ENCODE peak calls at places on chromosome 15, in ten cellular contexts. One of them, this sample, is unnamed.
A peak's percentile ranks its signal among the peaks of the same experiment; 100 is the strongest.

GRCh38 chr15:90402230-90402629 is 14.2 kb downstream of the IQGAP1 start:
- DNase-seq in suprapubic skin: no peak
- DNase-seq in RWPE2: peak; percentile 81
- DNase-seq in SK-N-SH: no peak
- DNase-seq in kidney epithelial cell: peak; percentile 63
- DNase-seq in transverse colon: no peak
- DNase-seq in testis: no peak
- DNase-seq in MM.1S: no peak
- DNase-seq in adipocyte: peak; percentile 92
- DNase-seq in heart left ventricle: no peak
- DNase-seq in this sample: peak; percentile 90

GRCh38 chr15:52121006-52121405 is 8.4 kb upstream of the BCL2L10 start:
- DNase-seq in SK-N-SH: no peak
- DNase-seq in transverse colon: no peak
- DNase-seq in RWPE2: no peak
- DNase-seq in suprapubic skin: no peak
- DNase-seq in testis: no peak
- DNase-seq in heart left ventricle: no peak
- DNase-seq in adipocyte: no peak
- DNase-seq in MM.1S: no peak
- DNase-seq in kidney epithelial cell: no peak
- DNase-seq in this sample: no peak

GRCh38 chr15:81085213-81085612 is 48.9 kb upstream of the CFAP161 start:
- DNase-seq in transverse colon: no peak
- DNase-seq in RWPE2: no peak
- DNase-seq in suprapubic skin: no peak
- DNase-seq in adipocyte: no peak
- DNase-seq in heart left ventricle: no peak
- DNase-seq in kidney epithelial cell: no peak
- DNase-seq in testis: no peak
- DNase-seq in MM.1S: no peak
- DNase-seq in SK-N-SH: no peak
- DNase-seq in this sample: no peak

GRCh38 chr15:43446344-43446743 is 46.6 kb downstream of the TP53BP1 start:
- DNase-seq in SK-N-SH: no peak
- DNase-seq in suprapubic skin: no peak
- DNase-seq in adipocyte: no peak
- DNase-seq in testis: no peak
- DNase-seq in transverse colon: no peak
- DNase-seq in RWPE2: no peak
- DNase-seq in heart left ventricle: no peak
- DNase-seq in MM.1S: no peak
- DNase-seq in kidney epithelial cell: no peak
- DNase-seq in this sample: no peak

GRCh38 chr15:52567886-52568568 is 803 bp downstream of the ARPP19 start:
- DNase-seq in MM.1S: peak; percentile 46
- DNase-seq in testis: peak; percentile 56
- DNase-seq in SK-N-SH: peak; percentile 33
- DNase-seq in adipocyte: no peak
- DNase-seq in kidney epithelial cell: no peak
- DNase-seq in RWPE2: peak; percentile 78
- DNase-seq in heart left ventricle: no peak
- DNase-seq in transverse colon: peak; percentile 61
- DNase-seq in suprapubic skin: no peak
- DNase-seq in this sample: no peak

GRCh38 chr15:68821898-68822380 is 1.2 kb upstream of the ANP32A start:
- DNase-seq in SK-N-SH: no peak
- DNase-seq in RWPE2: no peak
- DNase-seq in testis: peak; percentile 51
- DNase-seq in heart left ventricle: no peak
- DNase-seq in suprapubic skin: no peak
- DNase-seq in MM.1S: no peak
- DNase-seq in kidney epithelial cell: no peak
- DNase-seq in adipocyte: peak; percentile 58
- DNase-seq in transverse colon: no peak
- DNase-seq in this sample: no peak

GRCh38 chr15:50880651-50881114 is 27.8 kb upstream of the AP4E1 start:
- DNase-seq in SK-N-SH: no peak
- DNase-seq in suprapubic skin: no peak
- DNase-seq in adipocyte: peak; percentile 81
- DNase-seq in heart left ventricle: no peak
- DNase-seq in RWPE2: no peak
- DNase-seq in transverse colon: no peak
- DNase-seq in kidney epithelial cell: no peak
- DNase-seq in MM.1S: no peak
- DNase-seq in testis: no peak
- DNase-seq in this sample: no peak

GRCh38 chr15:41115652-41116115 is 396 bp downstream of the INO80 start:
- DNase-seq in kidney epithelial cell: no peak
- DNase-seq in RWPE2: peak; percentile 88
- DNase-seq in SK-N-SH: no peak
- DNase-seq in transverse colon: peak; percentile 70
- DNase-seq in adipocyte: peak; percentile 81
- DNase-seq in testis: peak; percentile 81
- DNase-seq in suprapubic skin: peak; percentile 83
- DNase-seq in heart left ventricle: no peak
- DNase-seq in MM.1S: peak; percentile 69
- DNase-seq in this sample: peak; percentile 84

GRCh38 chr15:69093614-69094013 is 66.8 kb upstream of the GLCE start:
- DNase-seq in RWPE2: no peak
- DNase-seq in MM.1S: no peak
- DNase-seq in testis: no peak
- DNase-seq in transverse colon: no peak
- DNase-seq in suprapubic skin: no peak
- DNase-seq in SK-N-SH: no peak
- DNase-seq in heart left ventricle: no peak
- DNase-seq in kidney epithelial cell: no peak
- DNase-seq in adipocyte: no peak
- DNase-seq in this sample: no peak

GRCh38 chr15:78033864-78034263 is 43.6 kb downstream of the TBC1D2B start:
- DNase-seq in adipocyte: no peak
- DNase-seq in SK-N-SH: no peak
- DNase-seq in RWPE2: no peak
- DNase-seq in suprapubic skin: no peak
- DNase-seq in heart left ventricle: no peak
- DNase-seq in testis: no peak
- DNase-seq in transverse colon: no peak
- DNase-seq in MM.1S: peak; percentile 62
- DNase-seq in kidney epithelial cell: no peak
- DNase-seq in this sample: no peak

GRCh38 chr15:76987896-76988860 is 6.7 kb upstream of the PSTPIP1 start:
- DNase-seq in transverse colon: peak; percentile 49
- DNase-seq in kidney epithelial cell: no peak
- DNase-seq in adipocyte: no peak
- DNase-seq in MM.1S: no peak
- DNase-seq in suprapubic skin: no peak
- DNase-seq in SK-N-SH: no peak
- DNase-seq in testis: peak; percentile 44
- DNase-seq in heart left ventricle: peak; percentile 81
- DNase-seq in RWPE2: peak; percentile 43
- DNase-seq in this sample: no peak

GRCh38 chr15:43251863-43252241 is 14.9 kb downstream of the TGM5 start:
- DNase-seq in SK-N-SH: no peak
- DNase-seq in heart left ventricle: no peak
- DNase-seq in transverse colon: no peak
- DNase-seq in adipocyte: no peak
- DNase-seq in kidney epithelial cell: no peak
- DNase-seq in testis: no peak
- DNase-seq in MM.1S: no peak
- DNase-seq in suprapubic skin: no peak
- DNase-seq in RWPE2: no peak
- DNase-seq in this sample: no peak

GRCh38 chr15:32884136-32884535 is 166.3 kb downstream of the GREM1 start:
- DNase-seq in SK-N-SH: no peak
- DNase-seq in kidney epithelial cell: no peak
- DNase-seq in heart left ventricle: no peak
- DNase-seq in testis: no peak
- DNase-seq in MM.1S: no peak
- DNase-seq in RWPE2: no peak
- DNase-seq in transverse colon: no peak
- DNase-seq in suprapubic skin: no peak
- DNase-seq in adipocyte: no peak
- DNase-seq in this sample: no peak

GRCh38 chr15:39585394-39585841 is 4.5 kb downstream of the THBS1 start:
- DNase-seq in SK-N-SH: no peak
- DNase-seq in testis: no peak
- DNase-seq in RWPE2: no peak
- DNase-seq in heart left ventricle: no peak
- DNase-seq in adipocyte: peak; percentile 29
- DNase-seq in MM.1S: no peak
- DNase-seq in transverse colon: peak; percentile 13
- DNase-seq in kidney epithelial cell: no peak
- DNase-seq in suprapubic skin: no peak
- DNase-seq in this sample: no peak
- H3K4me3 ChIP-seq in SK-N-SH: peak overlapping the region; percentile 72
- H3K4me3 ChIP-seq in testis: no peak overlapping the region
- H3K4me3 ChIP-seq in RWPE2: no peak overlapping the region
- H3K4me3 ChIP-seq in heart left ventricle: no peak overlapping the region
- H3K4me3 ChIP-seq in adipocyte: peak overlapping the region; percentile 82
- H3K4me3 ChIP-seq in MM.1S: no peak overlapping the region
- H3K4me3 ChIP-seq in transverse colon: no peak overlapping the region
- H3K4me3 ChIP-seq in kidney epithelial cell: no peak overlapping the region
- H3K4me3 ChIP-seq in suprapubic skin: peak overlapping the region; percentile 22
- H3K4me3 ChIP-seq in this sample: peak overlapping the region; percentile 24

GRCh38 chr15:48899793-48900192 is 21.9 kb downstream of the EID1 start:
- DNase-seq in heart left ventricle: no peak
- DNase-seq in MM.1S: no peak
- DNase-seq in testis: no peak
- DNase-seq in suprapubic skin: no peak
- DNase-seq in adipocyte: no peak
- DNase-seq in SK-N-SH: no peak
- DNase-seq in kidney epithelial cell: no peak
- DNase-seq in RWPE2: no peak
- DNase-seq in transverse colon: no peak
- DNase-seq in this sample: no peak

GRCh38 chr15:48893311-48893710 is 15.4 kb downstream of the EID1 start:
- DNase-seq in SK-N-SH: no peak
- DNase-seq in testis: no peak
- DNase-seq in kidney epithelial cell: no peak
- DNase-seq in transverse colon: no peak
- DNase-seq in heart left ventricle: no peak
- DNase-seq in adipocyte: no peak
- DNase-seq in RWPE2: no peak
- DNase-seq in MM.1S: no peak
- DNase-seq in suprapubic skin: no peak
- DNase-seq in this sample: no peak

GRCh38 chr15:48896775-48897143 is 18.8 kb downstream of the EID1 start:
- DNase-seq in adipocyte: no peak
- DNase-seq in RWPE2: no peak
- DNase-seq in heart left ventricle: no peak
- DNase-seq in suprapubic skin: no peak
- DNase-seq in testis: peak; percentile 58
- DNase-seq in SK-N-SH: no peak
- DNase-seq in MM.1S: no peak
- DNase-seq in kidney epithelial cell: no peak
- DNase-seq in transverse colon: no peak
- DNase-seq in this sample: no peak

GRCh38 chr15:48898083-48898482 is 20.1 kb downstream of the EID1 start:
- DNase-seq in SK-N-SH: no peak
- DNase-seq in testis: no peak
- DNase-seq in MM.1S: no peak
- DNase-seq in adipocyte: no peak
- DNase-seq in kidney epithelial cell: no peak
- DNase-seq in heart left ventricle: no peak
- DNase-seq in transverse colon: no peak
- DNase-seq in RWPE2: no peak
- DNase-seq in suprapubic skin: no peak
- DNase-seq in this sample: no peak

GRCh38 chr15:48897144-48897814 is 19.3 kb downstream of the EID1 start:
- DNase-seq in transverse colon: no peak
- DNase-seq in testis: peak; percentile 55
- DNase-seq in SK-N-SH: no peak
- DNase-seq in suprapubic skin: no peak
- DNase-seq in RWPE2: no peak
- DNase-seq in MM.1S: no peak
- DNase-seq in heart left ventricle: no peak
- DNase-seq in adipocyte: peak; percentile 79
- DNase-seq in kidney epithelial cell: no peak
- DNase-seq in this sample: no peak
- H3K4me3 ChIP-seq in transverse colon: no peak overlapping the region
- H3K4me3 ChIP-seq in testis: peak overlapping the region; percentile 37
- H3K4me3 ChIP-seq in SK-N-SH: no peak overlapping the region
- H3K4me3 ChIP-seq in suprapubic skin: peak overlapping the region; percentile 39
- H3K4me3 ChIP-seq in RWPE2: no peak overlapping the region
- H3K4me3 ChIP-seq in MM.1S: no peak overlapping the region
- H3K4me3 ChIP-seq in heart left ventricle: peak overlapping the region; percentile 21
- H3K4me3 ChIP-seq in adipocyte: peak overlapping the region; percentile 82
- H3K4me3 ChIP-seq in kidney epithelial cell: no peak overlapping the region
- H3K4me3 ChIP-seq in this sample: peak overlapping the region; percentile 60

DNA sequence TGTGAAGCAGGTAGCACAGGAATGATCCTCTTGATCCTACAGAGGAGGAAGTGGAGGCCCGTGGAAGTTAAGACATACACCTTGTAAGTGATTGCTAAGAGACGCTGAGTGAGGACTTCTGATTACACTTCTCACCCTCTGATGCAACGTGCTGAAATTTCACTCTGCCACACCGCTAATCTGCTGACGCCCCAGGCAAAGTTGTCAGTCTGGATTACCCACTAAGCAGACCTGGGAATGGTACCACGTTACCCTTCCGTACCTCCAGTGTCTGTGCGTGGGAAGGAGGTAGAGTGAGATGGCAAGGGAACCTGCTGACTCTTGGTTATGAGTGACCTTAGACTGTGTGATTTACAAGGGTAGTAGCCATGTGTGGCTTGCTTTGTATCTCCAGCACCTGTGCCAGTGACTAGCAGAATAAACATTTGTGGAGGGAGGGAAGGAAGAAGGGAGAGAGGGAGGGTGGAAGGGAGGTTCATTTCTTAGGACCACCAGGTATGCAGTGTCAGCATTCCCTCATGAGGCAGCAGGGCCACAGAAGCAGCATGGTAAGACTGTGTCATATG is 115.0 kb downstream of the ALDH1A2 start:
- DNase-seq in RWPE2: no peak
- DNase-seq in transverse colon: no peak
- DNase-seq in suprapubic skin: no peak
- DNase-seq in kidney epithelial cell: no peak
- DNase-seq in testis: no peak
- DNase-seq in SK-N-SH: no peak
- DNase-seq in adipocyte: no peak
- DNase-seq in MM.1S: no peak
- DNase-seq in heart left ventricle: no peak
- DNase-seq in this sample: no peak
- H3K4me3 ChIP-seq in RWPE2: no peak overlapping the region
- H3K4me3 ChIP-seq in transverse colon: no peak overlapping the region
- H3K4me3 ChIP-seq in suprapubic skin: no peak overlapping the region
- H3K4me3 ChIP-seq in kidney epithelial cell: no peak overlapping the region
- H3K4me3 ChIP-seq in testis: no peak overlapping the region
- H3K4me3 ChIP-seq in SK-N-SH: no peak overlapping the region
- H3K4me3 ChIP-seq in adipocyte: no peak overlapping the region
- H3K4me3 ChIP-seq in MM.1S: no peak overlapping the region
- H3K4me3 ChIP-seq in heart left ventricle: no peak overlapping the region
- H3K4me3 ChIP-seq in this sample: no peak overlapping the region

DNA sequence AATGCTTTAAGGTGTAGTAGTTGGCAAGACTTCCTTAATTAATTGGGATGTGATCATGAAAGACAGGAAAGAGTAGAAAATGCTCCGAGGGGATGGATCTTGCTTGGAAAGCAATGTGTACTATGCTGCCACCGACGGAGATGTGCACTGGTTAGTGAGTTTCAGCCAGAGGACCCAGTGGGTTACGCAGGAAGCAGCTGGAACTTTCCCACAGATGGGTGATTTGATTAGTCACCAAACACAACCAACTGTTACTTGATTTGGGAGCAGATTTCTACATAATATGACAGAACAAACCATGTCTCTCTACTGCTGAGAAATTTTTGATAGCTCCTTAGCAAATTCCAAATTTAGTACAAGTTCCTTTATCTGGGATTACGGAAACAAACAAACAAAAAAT is 245.4 kb upstream of the MCTP2 start:
- DNase-seq in testis: no peak
- DNase-seq in RWPE2: no peak
- DNase-seq in adipocyte: no peak
- DNase-seq in SK-N-SH: no peak
- DNase-seq in transverse colon: no peak
- DNase-seq in MM.1S: no peak
- DNase-seq in suprapubic skin: no peak
- DNase-seq in heart left ventricle: no peak
- DNase-seq in kidney epithelial cell: no peak
- DNase-seq in this sample: no peak
- H3K4me3 ChIP-seq in testis: no peak overlapping the region
- H3K4me3 ChIP-seq in RWPE2: no peak overlapping the region
- H3K4me3 ChIP-seq in adipocyte: peak overlapping the region; percentile 3
- H3K4me3 ChIP-seq in SK-N-SH: no peak overlapping the region
- H3K4me3 ChIP-seq in transverse colon: no peak overlapping the region
- H3K4me3 ChIP-seq in MM.1S: no peak overlapping the region
- H3K4me3 ChIP-seq in suprapubic skin: no peak overlapping the region
- H3K4me3 ChIP-seq in heart left ventricle: no peak overlapping the region
- H3K4me3 ChIP-seq in kidney epithelial cell: no peak overlapping the region
- H3K4me3 ChIP-seq in this sample: no peak overlapping the region